ENCODE peak calls at places on chromosomes 2 and 18, in four cellular contexts. One of them, this sample, is unnamed.

GRCh38 chr2:158990397-158991209 is 22.2 kb downstream of the TANC1 start:
- DNase-seq in H9: no peak
- DNase-seq in H1: no peak
- DNase-seq in IMR-90: peak
- DNase-seq in this sample: peak

GRCh38 chr2:88499204-88499603 is 46.7 kb upstream of the FOXI3 start:
- DNase-seq in H9: no peak
- DNase-seq in IMR-90: no peak
- DNase-seq in H1: no peak
- DNase-seq in this sample: no peak

GRCh38 chr18:25896178-25896780 is 194.1 kb downstream of the SS18 start:
- DNase-seq in H9: no peak
- DNase-seq in IMR-90: peak
- DNase-seq in H1: no peak
- DNase-seq in this sample: peak

GRCh38 chr2:4937550-4937949 is 754.6 kb upstream of the SOX11 start:
- DNase-seq in IMR-90: no peak
- DNase-seq in H1: no peak
- DNase-seq in H9: no peak
- DNase-seq in this sample: peak

GRCh38 chr2:211351998-211352397 is 795.6 kb downstream of the CPS1 start:
- DNase-seq in H1: no peak
- DNase-seq in H9: no peak
- DNase-seq in IMR-90: no peak
- DNase-seq in this sample: peak

GRCh38 chr18:48994044-48994651 is 43.4 kb upstream of the SMAD7 start:
- DNase-seq in H9: no peak
- DNase-seq in H1: no peak
- DNase-seq in IMR-90: peak
- DNase-seq in this sample: no peak

GRCh38 chr18:58572181-58572580 is 56.7 kb downstream of the ALPK2 start:
- DNase-seq in H1: no peak
- DNase-seq in IMR-90: peak
- DNase-seq in H9: no peak
- DNase-seq in this sample: no peak

GRCh38 chr2:58635801-58636375 is 394.8 kb upstream of the FANCL start:
- DNase-seq in H1: no peak
- DNase-seq in H9: no peak
- DNase-seq in IMR-90: no peak
- DNase-seq in this sample: peak

GRCh38 chr2:41194235-41194634 is 742.3 kb upstream of the SLC8A1 start:
- DNase-seq in H1: no peak
- DNase-seq in H9: no peak
- DNase-seq in IMR-90: peak
- DNase-seq in this sample: no peak

GRCh38 chr2:179899666-179900065 is 38.3 kb upstream of the ZNF385B start:
- DNase-seq in H9: no peak
- DNase-seq in IMR-90: no peak
- DNase-seq in H1: no peak
- DNase-seq in this sample: no peak

GRCh38 chr18:73688161-73688560 is 459.5 kb downstream of the FBXO15 start:
- DNase-seq in IMR-90: no peak
- DNase-seq in H1: no peak
- DNase-seq in H9: no peak
- DNase-seq in this sample: no peak

GRCh38 chr2:110828330-110828729 is 96.0 kb downstream of the ACOXL start:
- DNase-seq in IMR-90: no peak
- DNase-seq in H1: no peak
- DNase-seq in H9: no peak
- DNase-seq in this sample: no peak

GRCh38 chr2:12032421-12032820 is 286.0 kb downstream of the LPIN1 start:
- DNase-seq in H1: no peak
- DNase-seq in IMR-90: no peak
- DNase-seq in H9: no peak
- DNase-seq in this sample: peak

GRCh38 chr2:232420073-232420454 is 13.4 kb downstream of the ALPG start:
- DNase-seq in H1: no peak
- DNase-seq in H9: no peak
- DNase-seq in IMR-90: no peak
- DNase-seq in this sample: peak

GRCh38 chr18:57435851-57436192 is 648 bp downstream of the ONECUT2 start:
- DNase-seq in H9: no peak
- DNase-seq in IMR-90: no peak
- DNase-seq in H1: no peak
- DNase-seq in this sample: no peak

GRCh38 chr2:36530178-36530982 is 67.6 kb downstream of the FEZ2 start:
- DNase-seq in H1: no peak
- DNase-seq in H9: no peak
- DNase-seq in IMR-90: peak
- DNase-seq in this sample: no peak

GRCh38 chr2:239944706-239945551 is 80.2 kb downstream of the NDUFA10 start:
- DNase-seq in H1: no peak
- DNase-seq in H9: peak
- DNase-seq in IMR-90: peak
- DNase-seq in this sample: peak

GRCh38 chr2:175203621-175204496 is 22.3 kb upstream of the ATP5MC3 start:
- DNase-seq in H1: no peak
- DNase-seq in IMR-90: peak
- DNase-seq in H9: peak
- DNase-seq in this sample: peak

GRCh38 chr2:197356136-197356535 is 45.6 kb upstream of the ANKRD44 start:
- DNase-seq in H1: no peak
- DNase-seq in H9: peak
- DNase-seq in IMR-90: no peak
- DNase-seq in this sample: peak

GRCh38 chr2:160210599-160211138 is 10.6 kb upstream of the ITGB6 start:
- DNase-seq in H1: peak
- DNase-seq in IMR-90: peak
- DNase-seq in H9: peak
- DNase-seq in this sample: peak

GRCh38 chr18:47881752-47882455 is 48.6 kb downstream of the SMAD2 start:
- DNase-seq in IMR-90: peak
- DNase-seq in H1: no peak
- DNase-seq in H9: no peak
- DNase-seq in this sample: no peak

GRCh38 chr18:67662996-67663395 is 146.5 kb upstream of the DSEL start:
- DNase-seq in IMR-90: no peak
- DNase-seq in H1: no peak
- DNase-seq in H9: no peak
- DNase-seq in this sample: no peak

GRCh38 chr2:187499941-187500532 is 52.0 kb upstream of the CALCRL start:
- DNase-seq in IMR-90: peak
- DNase-seq in H1: no peak
- DNase-seq in H9: peak
- DNase-seq in this sample: peak

GRCh38 chr2:423479-423878 is 135.6 kb upstream of the ALKAL2 start:
- DNase-seq in IMR-90: no peak
- DNase-seq in H9: no peak
- DNase-seq in H1: no peak
- DNase-seq in this sample: no peak

GRCh38 chr2:239864247-239865058 is 160.7 kb downstream of the NDUFA10 start:
- DNase-seq in H1: no peak
- DNase-seq in H9: no peak
- DNase-seq in IMR-90: no peak
- DNase-seq in this sample: no peak

GRCh38 chr2:197306691-197307030 is 3.9 kb downstream of the ANKRD44 start:
- DNase-seq in IMR-90: no peak
- DNase-seq in H1: no peak
- DNase-seq in H9: no peak
- DNase-seq in this sample: no peak

GRCh38 chr2:235088608-235089020 is 136.8 kb downstream of the SH3BP4 start:
- DNase-seq in H9: no peak
- DNase-seq in H1: no peak
- DNase-seq in IMR-90: no peak
- DNase-seq in this sample: peak

GRCh38 chr18:56977771-56978170 is 169.1 kb upstream of the BOD1L2 start:
- DNase-seq in H1: no peak
- DNase-seq in IMR-90: no peak
- DNase-seq in H9: no peak
- DNase-seq in this sample: no peak

GRCh38 chr18:22194151-22194598 is 24.8 kb downstream of the GATA6 start:
- DNase-seq in H1: no peak
- DNase-seq in H9: no peak
- DNase-seq in IMR-90: no peak
- DNase-seq in this sample: peak

GRCh38 chr2:74261204-74261864 is 62.9 kb downstream of the MTHFD2 start:
- DNase-seq in IMR-90: no peak
- DNase-seq in H9: peak
- DNase-seq in H1: peak
- DNase-seq in this sample: peak

DNA sequence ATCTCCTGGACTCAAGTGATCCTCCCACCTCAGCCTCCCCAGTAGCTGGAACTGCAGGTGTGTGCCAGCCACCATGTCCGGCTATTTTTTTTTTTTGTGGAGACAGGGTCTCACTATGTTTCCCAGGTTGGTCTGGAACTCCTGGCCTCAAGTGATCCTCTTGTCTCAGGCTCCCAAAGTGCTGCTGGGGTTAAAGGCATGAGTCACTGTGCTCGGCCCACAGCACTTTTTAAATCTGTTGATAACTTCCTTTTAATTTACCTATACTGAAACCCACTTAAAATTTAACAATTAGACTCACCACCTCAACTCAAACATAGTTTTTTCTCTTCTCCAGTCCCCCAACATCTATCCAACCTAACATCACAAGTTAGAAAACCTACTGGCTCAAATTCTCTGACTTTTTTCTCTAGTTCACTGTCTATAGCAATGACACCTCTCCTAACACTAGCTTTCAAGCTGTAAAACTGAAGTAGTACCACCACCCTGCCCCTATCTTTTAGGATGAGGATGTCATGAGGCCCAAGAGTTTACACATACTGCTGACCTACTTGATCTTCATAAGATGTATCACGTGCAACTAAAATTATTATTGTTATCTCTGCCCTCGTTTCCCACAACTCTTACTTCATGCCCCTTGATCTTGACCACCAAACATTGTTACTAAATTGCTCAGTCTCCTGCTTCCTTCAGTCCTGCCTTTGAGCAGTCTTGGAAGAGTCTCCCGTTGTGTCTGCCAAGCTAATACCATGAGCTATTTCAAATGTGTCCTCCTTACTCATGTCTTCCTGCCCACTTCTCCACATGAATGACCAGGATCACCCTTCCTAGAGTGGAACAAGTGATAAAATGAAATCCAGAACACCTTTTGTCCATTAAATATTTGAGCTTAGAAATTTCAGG is 142.3 kb upstream of the ZFP36L2 start:
- DNase-seq in IMR-90: peak
- DNase-seq in H1: no peak
- DNase-seq in H9: no peak
- DNase-seq in this sample: no peak
- H3K56ac ChIP-seq in IMR-90: no peak
- H3K56ac ChIP-seq in H1: no peak
- H3K56ac ChIP-seq in H9: no peak
- H3K56ac ChIP-seq in this sample: no peak

GRCh38 chr18:11149441-11150270 is at the start of gene PIEZO2:
- DNase-seq in H9: peak
- DNase-seq in H1: no peak
- DNase-seq in IMR-90: peak
- DNase-seq in this sample: peak

GRCh38 chr18:11147371-11147860 is 2.0 kb downstream of the PIEZO2 start:
- DNase-seq in IMR-90: no peak
- DNase-seq in H1: no peak
- DNase-seq in H9: peak
- DNase-seq in this sample: peak

GRCh38 chr18:11150271-11150615 is 874 bp upstream of the PIEZO2 start:
- DNase-seq in H9: peak
- DNase-seq in IMR-90: no peak
- DNase-seq in H1: no peak
- DNase-seq in this sample: peak

GRCh38 chr18:11147962-11148654 is 1.3 kb downstream of the PIEZO2 start:
- DNase-seq in H1: no peak
- DNase-seq in H9: peak
- DNase-seq in IMR-90: no peak
- DNase-seq in this sample: peak

GRCh38 chr18:11148655-11149440 is 521 bp downstream of the PIEZO2 start:
- DNase-seq in IMR-90: no peak
- DNase-seq in H9: peak
- DNase-seq in H1: no peak
- DNase-seq in this sample: peak
- H3K56ac ChIP-seq in IMR-90: no peak
- H3K56ac ChIP-seq in H9: no peak
- H3K56ac ChIP-seq in H1: no peak
- H3K56ac ChIP-seq in this sample: peak

DNA sequence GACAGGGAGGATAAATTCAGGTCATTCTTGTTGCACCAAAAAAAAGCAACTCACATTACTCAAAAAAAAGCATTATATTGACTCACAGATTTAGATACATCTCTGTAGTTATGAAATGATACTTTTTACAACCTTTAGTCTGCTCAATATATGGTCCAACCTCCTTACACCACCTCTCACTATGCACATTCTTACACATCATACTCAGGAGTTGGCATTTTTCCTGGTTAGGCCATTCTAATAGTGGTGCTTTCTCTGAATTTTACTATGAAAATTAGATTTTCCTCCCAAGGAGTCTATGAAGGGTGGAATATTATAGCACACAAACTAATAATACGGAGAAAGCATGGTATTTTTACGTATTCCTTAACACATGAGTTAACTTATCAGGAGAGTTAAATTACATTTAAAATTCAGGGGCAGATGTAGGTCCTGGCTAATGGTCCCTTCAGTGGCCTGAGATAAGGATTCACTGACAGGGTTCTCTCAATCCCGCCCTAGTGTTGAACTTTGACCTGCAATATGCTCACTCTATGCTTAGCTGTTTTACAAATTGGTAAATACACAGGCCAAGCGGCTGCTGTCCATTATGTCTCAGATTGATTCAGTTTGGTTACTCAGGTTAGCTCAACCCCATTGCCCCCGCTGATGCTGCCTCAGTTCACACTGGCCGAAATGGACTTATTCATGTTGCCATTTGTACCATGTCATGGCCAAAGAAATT is 153.6 kb downstream of the NCKAP5 start:
- DNase-seq in H9: no peak
- DNase-seq in H1: no peak
- DNase-seq in IMR-90: peak
- DNase-seq in this sample: no peak
- H3K56ac ChIP-seq in H9: no peak
- H3K56ac ChIP-seq in H1: no peak
- H3K56ac ChIP-seq in IMR-90: no peak
- H3K56ac ChIP-seq in this sample: no peak

GRCh38 chr2:47771211-47771610 is 11.7 kb upstream of the MSH6 start:
- DNase-seq in IMR-90: peak
- DNase-seq in H1: no peak
- DNase-seq in H9: no peak
- DNase-seq in this sample: peak
- H3K56ac ChIP-seq in IMR-90: no peak
- H3K56ac ChIP-seq in H1: no peak
- H3K56ac ChIP-seq in H9: no peak
- H3K56ac ChIP-seq in this sample: no peak